ENCODE peak calls at places on chromosome 3, in six cellular contexts. One of them, this sample, is unnamed.

GRCh38 chr3:43207628-43208085 is 78.7 kb upstream of the SNRK start:
- DNase-seq in body of pancreas: no peak
- DNase-seq in heart left ventricle: no peak
- DNase-seq in breast epithelium: no peak
- DNase-seq in suprapubic skin: no peak
- DNase-seq in uterus: no peak
- DNase-seq in this sample: no peak

GRCh38 chr3:49422379-49423248 is at the start of gene AMT:
- DNase-seq in body of pancreas: peak
- DNase-seq in heart left ventricle: peak
- DNase-seq in breast epithelium: no peak
- DNase-seq in suprapubic skin: no peak
- DNase-seq in uterus: no peak
- DNase-seq in this sample: no peak

GRCh38 chr3:126212629-126213375 is 32.4 kb upstream of the ALDH1L1 start:
- DNase-seq in body of pancreas: peak
- DNase-seq in heart left ventricle: peak
- DNase-seq in breast epithelium: peak
- DNase-seq in suprapubic skin: no peak
- DNase-seq in uterus: peak
- DNase-seq in this sample: no peak

GRCh38 chr3:76038949-76039348 is 253.6 kb upstream of the ZNF717 start:
- DNase-seq in body of pancreas: no peak
- DNase-seq in heart left ventricle: no peak
- DNase-seq in breast epithelium: no peak
- DNase-seq in suprapubic skin: no peak
- DNase-seq in uterus: no peak
- DNase-seq in this sample: no peak

GRCh38 chr3:44198265-44198956 is 43.3 kb upstream of the TOPAZ1 start:
- DNase-seq in body of pancreas: peak
- DNase-seq in heart left ventricle: peak
- DNase-seq in breast epithelium: peak
- DNase-seq in suprapubic skin: peak
- DNase-seq in uterus: peak
- DNase-seq in this sample: peak

GRCh38 chr3:32998631-32999451 is 47.4 kb downstream of the CCR4 start:
- DNase-seq in body of pancreas: no peak
- DNase-seq in heart left ventricle: no peak
- DNase-seq in breast epithelium: no peak
- DNase-seq in suprapubic skin: no peak
- DNase-seq in uterus: no peak
- DNase-seq in this sample: no peak

GRCh38 chr3:37163262-37164020 is 10.9 kb downstream of the LRRFIP2 start:
- DNase-seq in body of pancreas: no peak
- DNase-seq in heart left ventricle: no peak
- DNase-seq in breast epithelium: no peak
- DNase-seq in suprapubic skin: no peak
- DNase-seq in uterus: no peak
- DNase-seq in this sample: no peak

GRCh38 chr3:166902374-166902773 is 477.7 kb downstream of the ZBBX start:
- DNase-seq in body of pancreas: no peak
- DNase-seq in heart left ventricle: no peak
- DNase-seq in breast epithelium: no peak
- DNase-seq in suprapubic skin: no peak
- DNase-seq in uterus: no peak
- DNase-seq in this sample: no peak

GRCh38 chr3:33791477-33792166 is 6.8 kb upstream of the PDCD6IP start:
- DNase-seq in body of pancreas: no peak
- DNase-seq in heart left ventricle: no peak
- DNase-seq in breast epithelium: no peak
- DNase-seq in suprapubic skin: no peak
- DNase-seq in uterus: no peak
- DNase-seq in this sample: peak

GRCh38 chr3:36803096-36803811 is 38.9 kb upstream of the DCLK3 start:
- DNase-seq in body of pancreas: no peak
- DNase-seq in heart left ventricle: no peak
- DNase-seq in breast epithelium: no peak
- DNase-seq in suprapubic skin: no peak
- DNase-seq in uterus: no peak
- DNase-seq in this sample: no peak

GRCh38 chr3:40387895-40388254 is 891 bp downstream of the ENTPD3 start:
- DNase-seq in body of pancreas: peak
- DNase-seq in heart left ventricle: no peak
- DNase-seq in breast epithelium: no peak
- DNase-seq in suprapubic skin: no peak
- DNase-seq in uterus: no peak
- DNase-seq in this sample: no peak

GRCh38 chr3:16810593-16811367 is 74.0 kb upstream of the PLCL2 start:
- DNase-seq in body of pancreas: no peak
- DNase-seq in heart left ventricle: no peak
- DNase-seq in breast epithelium: no peak
- DNase-seq in suprapubic skin: no peak
- DNase-seq in uterus: no peak
- DNase-seq in this sample: no peak

GRCh38 chr3:114221165-114221880 is 16.1 kb downstream of the ZNF80 start:
- DNase-seq in body of pancreas: no peak
- DNase-seq in heart left ventricle: no peak
- DNase-seq in breast epithelium: no peak
- DNase-seq in suprapubic skin: no peak
- DNase-seq in uterus: no peak
- DNase-seq in this sample: no peak

GRCh38 chr3:39440316-39440715 is 27.2 kb upstream of the MOBP start:
- DNase-seq in body of pancreas: no peak
- DNase-seq in heart left ventricle: no peak
- DNase-seq in breast epithelium: no peak
- DNase-seq in suprapubic skin: no peak
- DNase-seq in uterus: no peak
- DNase-seq in this sample: no peak

GRCh38 chr3:134348524-134348923 is 25.7 kb downstream of the AMOTL2 start:
- DNase-seq in body of pancreas: peak
- DNase-seq in heart left ventricle: no peak
- DNase-seq in breast epithelium: no peak
- DNase-seq in suprapubic skin: no peak
- DNase-seq in uterus: no peak
- DNase-seq in this sample: no peak

GRCh38 chr3:16841906-16842709 is 42.6 kb upstream of the PLCL2 start:
- DNase-seq in body of pancreas: peak
- DNase-seq in heart left ventricle: peak
- DNase-seq in breast epithelium: no peak
- DNase-seq in suprapubic skin: peak
- DNase-seq in uterus: no peak
- DNase-seq in this sample: peak

GRCh38 chr3:40068647-40069046 is 240.9 kb upstream of the EIF1B start:
- DNase-seq in body of pancreas: no peak
- DNase-seq in heart left ventricle: no peak
- DNase-seq in breast epithelium: no peak
- DNase-seq in suprapubic skin: no peak
- DNase-seq in uterus: no peak
- DNase-seq in this sample: no peak

GRCh38 chr3:193831495-193832455 is 238.8 kb downstream of the OPA1 start:
- DNase-seq in body of pancreas: peak
- DNase-seq in heart left ventricle: no peak
- DNase-seq in breast epithelium: peak
- DNase-seq in suprapubic skin: peak
- DNase-seq in uterus: no peak
- DNase-seq in this sample: no peak

GRCh38 chr3:53519047-53519717 is 24.8 kb downstream of the CACNA1D start:
- DNase-seq in body of pancreas: no peak
- DNase-seq in heart left ventricle: no peak
- DNase-seq in breast epithelium: no peak
- DNase-seq in suprapubic skin: no peak
- DNase-seq in uterus: no peak
- DNase-seq in this sample: no peak

GRCh38 chr3:137768021-137768360 is 3.9 kb downstream of the SOX14 start:
- DNase-seq in body of pancreas: no peak
- DNase-seq in heart left ventricle: no peak
- DNase-seq in breast epithelium: no peak
- DNase-seq in suprapubic skin: no peak
- DNase-seq in uterus: no peak
- DNase-seq in this sample: no peak

GRCh38 chr3:19226516-19226915 is 78.2 kb downstream of the KCNH8 start:
- DNase-seq in body of pancreas: no peak
- DNase-seq in heart left ventricle: no peak
- DNase-seq in breast epithelium: no peak
- DNase-seq in suprapubic skin: no peak
- DNase-seq in uterus: no peak
- DNase-seq in this sample: no peak

GRCh38 chr3:31575448-31575847 is 42.7 kb downstream of the STT3B start:
- DNase-seq in body of pancreas: no peak
- DNase-seq in heart left ventricle: no peak
- DNase-seq in breast epithelium: no peak
- DNase-seq in suprapubic skin: no peak
- DNase-seq in uterus: no peak
- DNase-seq in this sample: no peak

GRCh38 chr3:18474202-18474601 is 49.1 kb upstream of the SATB1 start:
- DNase-seq in body of pancreas: no peak
- DNase-seq in heart left ventricle: no peak
- DNase-seq in breast epithelium: no peak
- DNase-seq in suprapubic skin: no peak
- DNase-seq in uterus: no peak
- DNase-seq in this sample: no peak

GRCh38 chr3:151460774-151461450 is at the start of gene IGSF10:
- DNase-seq in body of pancreas: peak
- DNase-seq in heart left ventricle: peak
- DNase-seq in breast epithelium: no peak
- DNase-seq in suprapubic skin: peak
- DNase-seq in uterus: no peak
- DNase-seq in this sample: peak

GRCh38 chr3:102390465-102390864 is 44.4 kb upstream of the ZPLD1 start:
- DNase-seq in body of pancreas: no peak
- DNase-seq in heart left ventricle: no peak
- DNase-seq in breast epithelium: no peak
- DNase-seq in suprapubic skin: no peak
- DNase-seq in uterus: no peak
- DNase-seq in this sample: no peak

DNA sequence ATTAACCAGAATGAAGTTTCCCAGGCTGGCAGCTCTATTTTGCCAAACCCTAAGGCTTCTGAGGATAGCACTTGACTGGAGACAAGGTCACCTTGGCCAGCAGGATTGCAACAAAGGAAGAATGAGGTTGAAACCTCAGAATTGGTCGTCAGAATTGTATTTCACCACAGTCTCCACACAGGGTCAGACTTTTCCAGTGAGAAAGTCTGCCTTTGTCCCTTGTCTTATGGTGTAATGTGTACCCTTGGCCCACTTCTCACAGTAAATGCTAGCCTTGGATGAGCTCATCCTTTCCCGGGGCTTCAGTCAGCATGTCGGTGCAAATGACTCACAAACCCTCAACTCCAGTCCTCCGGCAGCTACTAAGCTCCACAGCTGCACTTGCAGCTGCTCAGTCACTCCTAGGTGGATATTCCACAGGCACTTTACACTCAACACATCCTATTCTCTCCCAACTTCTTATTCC is 19.7 kb downstream of the SSR3 start:
- DNase-seq in body of pancreas: peak
- DNase-seq in heart left ventricle: peak
- DNase-seq in breast epithelium: peak
- DNase-seq in suprapubic skin: peak
- DNase-seq in uterus: peak
- DNase-seq in this sample: peak
- TF ChIP-seq POLR2A in body of pancreas: no peak
- TF ChIP-seq POLR2A in heart left ventricle: no peak
- TF ChIP-seq POLR2A in breast epithelium: no peak
- TF ChIP-seq POLR2A in suprapubic skin: no peak
- TF ChIP-seq POLR2A in uterus: no peak
- TF ChIP-seq POLR2A in this sample: no peak

GRCh38 chr3:150183619-150184425 is 213.1 kb upstream of the PFN2 start:
- DNase-seq in body of pancreas: peak
- DNase-seq in heart left ventricle: peak
- DNase-seq in breast epithelium: peak
- DNase-seq in suprapubic skin: peak
- DNase-seq in uterus: peak
- DNase-seq in this sample: peak
- H3K27ac ChIP-seq in body of pancreas: no peak
- H3K27ac ChIP-seq in heart left ventricle: no peak
- H3K27ac ChIP-seq in breast epithelium: no peak
- H3K27ac ChIP-seq in suprapubic skin: no peak
- H3K27ac ChIP-seq in uterus: no peak
- H3K27ac ChIP-seq in this sample: no peak

GRCh38 chr3:184259878-184260570 is 1.3 kb downstream of the CAMK2N2 start:
- DNase-seq in body of pancreas: peak
- DNase-seq in heart left ventricle: peak
- DNase-seq in breast epithelium: no peak
- DNase-seq in suprapubic skin: no peak
- DNase-seq in uterus: no peak
- DNase-seq in this sample: no peak
- TF ChIP-seq POLR2A in body of pancreas: no peak
- TF ChIP-seq POLR2A in heart left ventricle: no peak
- TF ChIP-seq POLR2A in breast epithelium: no peak
- TF ChIP-seq POLR2A in suprapubic skin: no peak
- TF ChIP-seq POLR2A in uterus: no peak
- TF ChIP-seq POLR2A in this sample: no peak

GRCh38 chr3:187212705-187213104 is 15.4 kb downstream of the RTP1 start:
- DNase-seq in body of pancreas: no peak
- DNase-seq in heart left ventricle: peak
- DNase-seq in breast epithelium: no peak
- DNase-seq in suprapubic skin: no peak
- DNase-seq in uterus: peak
- DNase-seq in this sample: no peak

GRCh38 chr3:187209501-187209900 is 12.2 kb downstream of the RTP1 start:
- DNase-seq in body of pancreas: no peak
- DNase-seq in heart left ventricle: no peak
- DNase-seq in breast epithelium: no peak
- DNase-seq in suprapubic skin: no peak
- DNase-seq in uterus: no peak
- DNase-seq in this sample: no peak

GRCh38 chr3:187211532-187212274 is 14.4 kb downstream of the RTP1 start:
- DNase-seq in body of pancreas: no peak
- DNase-seq in heart left ventricle: no peak
- DNase-seq in breast epithelium: peak
- DNase-seq in suprapubic skin: no peak
- DNase-seq in uterus: no peak
- DNase-seq in this sample: no peak

GRCh38 chr3:187210091-187210490 is 12.8 kb downstream of the RTP1 start:
- DNase-seq in body of pancreas: no peak
- DNase-seq in heart left ventricle: no peak
- DNase-seq in breast epithelium: no peak
- DNase-seq in suprapubic skin: no peak
- DNase-seq in uterus: no peak
- DNase-seq in this sample: no peak

DNA sequence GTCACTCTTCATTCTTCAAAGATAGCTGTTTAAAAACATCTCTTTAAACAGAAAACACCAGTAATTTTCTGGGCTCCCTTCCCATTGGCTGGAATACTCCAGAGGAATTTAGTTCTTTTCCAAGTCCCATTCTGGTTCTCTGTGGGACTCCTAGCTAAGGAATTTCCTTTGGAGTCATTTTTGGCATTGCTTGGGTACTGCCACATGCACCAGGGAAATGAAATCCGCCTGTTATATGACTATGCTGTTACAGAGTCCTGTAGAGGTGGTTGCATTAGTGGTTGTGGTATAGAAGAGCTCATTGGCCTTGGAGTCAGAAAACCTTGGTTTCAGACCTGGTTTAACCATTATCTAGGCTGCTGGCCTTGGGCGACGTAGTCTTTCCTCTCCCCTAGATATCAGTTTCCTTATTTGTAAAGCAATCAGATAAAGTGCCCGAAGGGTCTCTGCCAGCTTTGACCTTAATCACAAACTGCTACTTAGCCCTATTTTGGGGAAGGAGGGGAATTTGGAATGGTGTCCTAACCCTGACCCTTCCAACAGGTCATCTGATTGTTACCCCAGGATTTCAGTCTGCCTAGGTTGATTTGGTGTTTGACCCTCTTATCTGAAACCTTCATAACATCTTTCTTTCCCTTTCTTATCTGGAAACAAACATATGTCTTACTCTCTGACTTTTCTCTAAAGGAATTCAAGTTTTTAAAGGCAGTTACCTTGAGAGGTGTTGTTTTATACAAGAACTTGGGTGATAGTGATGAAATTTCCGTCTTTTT is 13.5 kb downstream of the RTP1 start:
- DNase-seq in body of pancreas: no peak
- DNase-seq in heart left ventricle: no peak
- DNase-seq in breast epithelium: peak
- DNase-seq in suprapubic skin: no peak
- DNase-seq in uterus: no peak
- DNase-seq in this sample: no peak
- H3K27ac ChIP-seq in body of pancreas: no peak
- H3K27ac ChIP-seq in heart left ventricle: peak
- H3K27ac ChIP-seq in breast epithelium: peak
- H3K27ac ChIP-seq in suprapubic skin: peak
- H3K27ac ChIP-seq in uterus: peak
- H3K27ac ChIP-seq in this sample: peak